ENCODE peak calls at places on chromosomes 2 and 18, in six cellular contexts. S, J, X, A, Y and K are unnamed samples.

GRCh38 chr2:149826471-149827125 is 239.0 kb upstream of the MMADHC start:
- DNase-seq in S (no peak), J (peak), X (no peak), A (no peak), Y (no peak), K (no peak)

GRCh38 chr2:160394153-160394552 is 99.5 kb downstream of the RBMS1 start:
- DNase-seq in S (no peak), J (no peak), X (no peak), A (no peak), Y (no peak), K (no peak)

GRCh38 chr2:140275427-140275826 is 1495.2 kb upstream of the NXPH2 start:
- DNase-seq in S (no peak), J (no peak), X (no peak), A (no peak), Y (no peak), K (no peak)

GRCh38 chr2:135299656-135300244 is 231.3 kb downstream of the ZRANB3 start:
- DNase-seq in S (no peak), J (peak), X (no peak), A (no peak), Y (no peak), K (no peak)

GRCh38 chr2:223488814-223489213 is 113.3 kb downstream of the SCG2 start:
- DNase-seq in S (no peak), J (peak), X (no peak), A (no peak), Y (no peak), K (no peak)

GRCh38 chr2:69915050-69915945 is at the start of gene MXD1:
- DNase-seq in S (no peak), J (no peak), X (peak), A (peak), Y (peak), K (peak)

GRCh38 chr18:6001867-6002266 is 106.5 kb upstream of the TMEM200C start:
- DNase-seq in S (no peak), J (peak), X (no peak), A (no peak), Y (no peak), K (no peak)

GRCh38 chr2:226701052-226701451 is 98.6 kb downstream of the IRS1 start:
- DNase-seq in S (no peak), J (peak), X (no peak), A (no peak), Y (no peak), K (no peak)

GRCh38 chr2:240604291-240604938 is 17.9 kb downstream of the CAPN10 start:
- DNase-seq in S (peak), J (peak), X (peak), A (peak), Y (peak), K (peak)

GRCh38 chr2:136384541-136385303 is 266.8 kb upstream of the CXCR4 start:
- DNase-seq in S (no peak), J (peak), X (peak), A (no peak), Y (peak), K (no peak)

GRCh38 chr2:37211939-37212338 is 15.6 kb downstream of the CEBPZOS start:
- DNase-seq in S (no peak), J (no peak), X (no peak), A (no peak), Y (no peak), K (no peak)

GRCh38 chr2:54457326-54458023 is 1.3 kb downstream of the SPTBN1 start:
- DNase-seq in S (no peak), J (peak), X (peak), A (peak), Y (peak), K (peak)
- H3K27ac ChIP-seq in S (no peak), J (peak), X (peak), A (peak), Y (no peak), K (peak)

DNA sequence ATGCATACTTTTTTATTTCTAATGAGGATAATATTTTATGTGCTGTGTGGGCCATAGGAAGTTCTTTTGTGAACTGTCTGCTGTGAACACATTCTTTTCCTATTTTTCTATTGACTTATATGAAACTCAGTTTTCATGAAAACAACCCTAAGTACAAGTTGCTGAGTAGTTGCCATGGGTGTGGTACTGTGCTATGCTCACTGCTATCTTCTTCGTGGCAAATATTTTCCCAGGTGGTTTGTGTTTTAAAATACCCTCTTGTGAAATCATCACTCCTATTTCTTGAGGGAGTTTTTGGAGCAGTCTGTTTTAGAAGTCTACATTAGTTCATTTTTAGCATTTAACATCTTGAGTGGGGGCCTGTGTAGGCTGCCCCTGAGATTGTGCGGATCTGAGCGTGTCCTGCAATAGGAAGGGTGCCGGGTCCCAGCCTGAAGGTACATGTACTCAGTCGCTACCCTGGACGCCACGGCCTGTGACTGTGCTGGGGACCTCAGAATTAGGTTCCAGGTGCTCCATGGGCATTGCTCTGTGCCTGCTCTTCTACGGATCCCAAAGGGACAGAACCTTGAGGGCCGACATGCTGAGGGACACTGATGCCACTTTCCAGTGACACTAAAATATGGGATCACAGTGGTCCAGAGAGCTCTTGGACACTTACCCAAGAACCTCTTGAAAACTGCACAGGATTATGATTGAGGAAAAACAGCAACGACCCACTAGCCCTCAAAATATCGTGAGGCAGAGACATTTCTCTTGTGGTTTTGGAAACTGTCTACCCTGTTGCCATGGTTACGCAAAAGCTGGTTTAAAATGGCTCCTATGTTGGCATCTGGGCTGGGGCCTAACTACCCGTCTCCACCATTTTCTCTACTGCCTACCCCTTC is 480.4 kb downstream of the TGIF1 start:
- DNase-seq in S (no peak), J (no peak), X (no peak), A (no peak), Y (no peak), K (no peak)
- H3K27ac ChIP-seq in S (no peak), J (no peak), X (no peak), A (no peak), Y (no peak), K (no peak)

DNA sequence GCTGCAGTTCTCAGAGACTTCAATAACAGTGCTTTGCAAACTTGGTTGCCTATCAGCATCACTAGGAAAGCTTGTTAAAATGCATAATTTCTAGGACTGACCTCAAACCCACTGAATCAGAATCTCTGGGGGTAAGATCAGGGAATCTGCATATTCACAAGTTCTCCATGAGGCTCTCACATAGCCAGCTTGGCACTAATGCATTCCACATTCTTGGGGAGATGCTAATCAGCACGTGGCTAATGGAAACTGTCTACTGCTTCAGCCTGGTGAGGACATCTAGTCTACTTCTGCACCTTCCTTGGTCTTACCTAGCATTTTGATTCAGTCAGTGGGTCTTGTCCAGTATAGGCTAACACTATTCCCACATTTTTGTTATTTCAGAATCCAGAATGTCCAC is 56.3 kb downstream of the RBKS start:
- DNase-seq in S (no peak), J (no peak), X (no peak), A (no peak), Y (peak), K (no peak)
- H3K27ac ChIP-seq in S (no peak), J (no peak), X (no peak), A (no peak), Y (no peak), K (no peak)

DNA sequence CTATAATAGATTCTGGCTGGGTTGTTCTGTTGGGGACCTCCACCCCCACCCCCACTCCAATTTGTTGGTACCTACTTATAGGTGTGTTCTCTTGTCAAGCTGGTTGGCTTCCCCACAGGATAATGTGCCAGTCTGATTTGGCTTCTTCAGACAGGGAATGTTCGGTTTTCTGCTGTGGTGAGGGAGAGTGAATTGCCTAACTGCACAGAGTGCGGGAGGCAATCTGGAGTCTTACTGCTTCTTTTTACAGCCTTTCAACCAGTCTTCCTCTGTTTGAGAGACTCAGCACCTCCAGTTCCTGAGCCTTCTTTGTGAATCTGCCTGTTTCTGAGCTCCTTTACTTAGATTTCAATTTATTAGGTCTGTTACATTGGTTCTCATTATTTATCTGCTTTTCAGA is 27.4 kb upstream of the SNORC start:
- DNase-seq in S (no peak), J (no peak), X (no peak), A (no peak), Y (no peak), K (no peak)
- H3K27ac ChIP-seq in S (no peak), J (no peak), X (no peak), A (no peak), Y (no peak), K (no peak)

GRCh38 chr2:207688597-207688996 is 22.8 kb upstream of the CCNYL1 start:
- DNase-seq in S (no peak), J (no peak), X (no peak), A (no peak), Y (no peak), K (no peak)

GRCh38 chr2:207682557-207682956 is 28.9 kb upstream of the CCNYL1 start:
- DNase-seq in S (no peak), J (no peak), X (no peak), A (no peak), Y (no peak), K (no peak)

GRCh38 chr2:207683438-207683837 is 28.0 kb upstream of the CCNYL1 start:
- DNase-seq in S (no peak), J (no peak), X (no peak), A (no peak), Y (no peak), K (no peak)

GRCh38 chr2:207683879-207684627 is 27.4 kb upstream of the CCNYL1 start:
- DNase-seq in S (peak), J (peak), X (no peak), A (no peak), Y (no peak), K (no peak)

GRCh38 chr2:207686812-207687211 is 24.6 kb upstream of the CCNYL1 start:
- DNase-seq in S (no peak), J (no peak), X (no peak), A (no peak), Y (no peak), K (no peak)
- H3K27ac ChIP-seq in S (no peak), J (no peak), X (no peak), A (no peak), Y (no peak), K (no peak)

DNA sequence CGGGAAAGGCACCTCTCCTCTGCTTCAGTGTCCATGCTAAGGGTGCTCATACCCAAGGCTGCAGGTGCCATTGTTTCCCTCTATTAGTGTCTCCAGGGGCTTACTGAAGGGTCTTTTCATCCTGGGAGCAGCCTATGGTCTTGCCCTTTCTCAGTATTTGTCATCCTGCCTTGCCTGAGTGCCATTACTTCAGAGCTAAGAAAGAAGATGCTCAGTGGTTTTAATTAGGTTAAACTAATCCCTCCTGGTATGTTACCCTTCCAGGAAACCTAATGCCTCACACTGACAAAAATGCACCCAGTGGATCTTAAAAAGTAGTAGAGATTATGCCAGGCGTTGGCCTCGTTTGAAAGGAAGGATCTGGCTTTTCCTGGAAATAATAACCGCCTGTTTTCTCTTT is 151.4 kb downstream of the LRRTM1 start:
- DNase-seq in S (no peak), J (no peak), X (no peak), A (no peak), Y (no peak), K (no peak)
- H3K27ac ChIP-seq in S (no peak), J (no peak), X (no peak), A (no peak), Y (no peak), K (no peak)

GRCh38 chr2:85195956-85196355 is 62.8 kb downstream of the TCF7L1 start:
- DNase-seq in S (no peak), J (no peak), X (no peak), A (no peak), Y (no peak), K (no peak)
- H3K27ac ChIP-seq in S (no peak), J (no peak), X (no peak), A (no peak), Y (no peak), K (no peak)

GRCh38 chr2:112277591-112278220 is 2.3 kb downstream of the ZC3H6 start:
- DNase-seq in S (no peak), J (no peak), X (no peak), A (no peak), Y (no peak), K (no peak)
- H3K27ac ChIP-seq in S (no peak), J (no peak), X (no peak), A (no peak), Y (no peak), K (no peak)

GRCh38 chr2:39264733-39265132 is 21.0 kb upstream of the CDKL4 start:
- DNase-seq in S (no peak), J (no peak), X (no peak), A (no peak), Y (no peak), K (no peak)
- H3K27ac ChIP-seq in S (no peak), J (no peak), X (no peak), A (no peak), Y (no peak), K (no peak)

GRCh38 chr18:55983433-55983832 is 395.4 kb upstream of the TCF4 start:
- DNase-seq in S (no peak), J (no peak), X (no peak), A (no peak), Y (no peak), K (no peak)
- H3K27ac ChIP-seq in S (no peak), J (no peak), X (no peak), A (peak), Y (peak), K (no peak)